ENCODE peak calls at places on chromosome 5, in ten cellular contexts. Y, O, S, W, I, M, E, L, J and R are unnamed samples.

GRCh38 chr5:123512631-123513461 is 869 bp downstream of the CSNK1G3 start:
- DNase-seq in I (peak; percentile 60), M (no peak), W (no peak), E (peak; percentile 92), L (no peak), Y (peak; percentile 29), J (no peak), O (peak; percentile 35), S (no peak), R (no peak)

GRCh38 chr5:121285861-121286527 is 565.7 kb upstream of the FTMT start:
- DNase-seq in L (no peak), M (no peak), I (no peak), E (no peak), Y (no peak), O (no peak), J (no peak), W (peak; percentile 8), S (no peak), R (peak; percentile 8)

GRCh38 chr5:81268797-81269196 is 32.6 kb upstream of the ZCCHC9 start:
- DNase-seq in W (peak; percentile 75), J (no peak), Y (no peak), M (peak; percentile 38), O (no peak), S (peak; percentile 49), L (no peak), I (no peak), E (no peak), R (peak; percentile 61)

GRCh38 chr5:58136416-58136815 is 323.5 kb downstream of the PLK2 start:
- DNase-seq in W (no peak), I (no peak), E (no peak), S (no peak), L (no peak), J (no peak), Y (no peak), M (no peak), O (no peak), R (no peak)

GRCh38 chr5:149172261-149172660 is 31.0 kb downstream of the ABLIM3 start:
- DNase-seq in E (no peak), W (peak; percentile 54), Y (no peak), I (no peak), S (peak; percentile 26), J (no peak), O (no peak), L (no peak), M (no peak), R (peak; percentile 28)

GRCh38 chr5:174446988-174447387 is 277.4 kb upstream of the MSX2 start:
- DNase-seq in I (no peak), E (no peak), M (no peak), S (no peak), O (no peak), L (no peak), Y (no peak), J (no peak), W (no peak), R (no peak)

GRCh38 chr5:83387041-83387440 is 84.5 kb upstream of the VCAN start:
- DNase-seq in M (no peak), E (no peak), W (no peak), L (no peak), S (no peak), J (no peak), O (no peak), I (no peak), Y (no peak), R (no peak)

GRCh38 chr5:134608555-134608954 is 24.1 kb downstream of the SAR1B start:
- DNase-seq in I (no peak), L (no peak), S (no peak), Y (no peak), E (no peak), O (no peak), W (no peak), M (no peak), J (no peak), R (no peak)

GRCh38 chr5:140112685-140113179 is 1.2 kb upstream of the PURA start:
- DNase-seq in O (no peak), M (no peak), E (no peak), I (no peak), S (no peak), L (no peak), J (no peak), W (no peak), Y (no peak), R (no peak)

GRCh38 chr5:56055859-56056258 is 61.1 kb upstream of the IL6ST start:
- DNase-seq in I (no peak), M (no peak), J (no peak), E (no peak), W (no peak), O (no peak), Y (no peak), L (no peak), S (no peak), R (no peak)

GRCh38 chr5:66909364-66909763 is 287.2 kb downstream of the CD180 start:
- DNase-seq in W (no peak), M (no peak), Y (no peak), I (no peak), E (no peak), S (no peak), L (no peak), J (no peak), O (no peak), R (no peak)

GRCh38 chr5:93289915-93290314 is 291.1 kb downstream of the NR2F1-AS1 start:
- DNase-seq in M (no peak), S (no peak), J (no peak), W (no peak), I (no peak), Y (peak; percentile 21), E (no peak), O (no peak), L (no peak), R (no peak)

GRCh38 chr5:90645024-90645610 is 86.5 kb downstream of the ADGRV1 start:
- DNase-seq in W (no peak), L (no peak), O (no peak), M (peak; percentile 56), E (no peak), S (no peak), I (no peak), Y (no peak), J (no peak), R (no peak)

GRCh38 chr5:143050183-143050582 is 280.0 kb downstream of the ARHGAP26 start:
- DNase-seq in S (no peak), E (no peak), I (no peak), L (no peak), J (no peak), W (no peak), O (no peak), Y (no peak), M (no peak), R (no peak)

GRCh38 chr5:135827965-135828792 is 6.3 kb upstream of the SLC25A48 start:
- DNase-seq in Y (no peak), L (no peak), S (no peak), M (no peak), I (peak; percentile 25), J (no peak), E (no peak), O (no peak), W (no peak), R (no peak)

GRCh38 chr5:163687421-163687820 is 182.0 kb downstream of the MAT2B start:
- DNase-seq in E (no peak), W (no peak), M (no peak), L (no peak), I (no peak), J (no peak), O (no peak), S (no peak), Y (no peak), R (no peak)

GRCh38 chr5:78361226-78361993 is 993 bp downstream of the SCAMP1 start:
- DNase-seq in I (no peak), Y (peak; percentile 63), O (no peak), E (no peak), W (no peak), S (no peak), J (no peak), L (peak; percentile 53), M (no peak), R (no peak)